ENCODE peak calls at places on chromosomes 6 and 20, in ten cellular contexts. I is left lobe of liver; L is activated naive CD8-positive, alpha-beta T cell treated with anti-CD3 and anti-CD28 coated beads, Interleukin-2, amount 10 ng/mL, durations not matched to agents 7 days and 5 days; F is IMR-90; V is heart right ventricle; S is left ventricle myocardium superior; W is upper lobe of right lung; B is activated CD8-positive, alpha-beta memory T cell treated with anti-CD3 and anti-CD28 coated beads, Interleukin-2, amount 10 ng/mL, durations not matched to agents 7 days and 5 days; Y is lower lobe of right lung; R is Right ventricle myocardium superior. P is an unnamed sample.

GRCh38 chr20:47574616-47575401 is 73.1 kb downstream of the NCOA3 start:
- ATAC-seq in I (no peak), L (no peak), F (peak), V (no peak), S (peak), W (no peak), B (no peak), Y (no peak), R (peak), P (no peak)

GRCh38 chr6:14922306-14922705 is 323.6 kb upstream of the JARID2 start:
- ATAC-seq in I (no peak), L (no peak), F (no peak), V (peak), S (peak), W (peak), B (no peak), Y (peak), R (peak), P (peak)

GRCh38 chr20:53692465-53693067 is 98.9 kb upstream of the ZNF217 start:
- ATAC-seq in I (peak), L (peak), F (peak), V (peak), S (peak), W (peak), B (peak), Y (peak), R (peak), P (peak)

GRCh38 chr20:54122189-54122588 is 51.6 kb downstream of the CYP24A1 start:
- ATAC-seq in I (no peak), L (no peak), F (peak), V (no peak), S (no peak), W (no peak), B (no peak), Y (no peak), R (no peak), P (no peak)

GRCh38 chr20:45173531-45173930 is 1.2 kb upstream of the PI3 start:
- ATAC-seq in I (no peak), L (no peak), F (no peak), V (no peak), S (no peak), W (no peak), B (no peak), Y (no peak), R (no peak), P (peak)

GRCh38 chr6:144411506-144412165 is 126.5 kb downstream of the UTRN start:
- ATAC-seq in I (no peak), L (peak), F (peak), V (no peak), S (no peak), W (no peak), B (peak), Y (no peak), R (no peak), P (no peak)

GRCh38 chr6:142444800-142445405 is 143.1 kb downstream of the ADGRG6 start:
- ATAC-seq in I (no peak), L (no peak), F (no peak), V (no peak), S (no peak), W (no peak), B (no peak), Y (no peak), R (no peak), P (no peak)

GRCh38 chr6:131685266-131685780 is 15.9 kb downstream of the OR2A4 start:
- ATAC-seq in I (no peak), L (no peak), F (no peak), V (no peak), S (no peak), W (no peak), B (peak), Y (no peak), R (no peak), P (no peak)

GRCh38 chr6:13428528-13429405 is 58.6 kb downstream of the GFOD1 start:
- ATAC-seq in I (no peak), L (no peak), F (no peak), V (no peak), S (no peak), W (no peak), B (peak), Y (no peak), R (no peak), P (no peak)

GRCh38 chr6:42423244-42423643 is 28.5 kb downstream of the TRERF1 start:
- ATAC-seq in I (no peak), L (peak), F (no peak), V (no peak), S (no peak), W (no peak), B (peak), Y (no peak), R (no peak), P (no peak)

GRCh38 chr6:75802366-75802765 is 53.3 kb downstream of the MYO6 start:
- ATAC-seq in I (no peak), L (no peak), F (no peak), V (no peak), S (no peak), W (peak), B (no peak), Y (no peak), R (no peak), P (no peak)

GRCh38 chr6:28488916-28489365 is 26.7 kb downstream of the GPX6 start:
- ATAC-seq in I (no peak), L (no peak), F (peak), V (no peak), S (no peak), W (no peak), B (no peak), Y (no peak), R (no peak), P (no peak)

GRCh38 chr20:43188234-43188653 is 1.5 kb downstream of the PTPRT start:
- ATAC-seq in I (no peak), L (no peak), F (no peak), V (no peak), S (no peak), W (no peak), B (no peak), Y (no peak), R (no peak), P (no peak)

GRCh38 chr6:160882741-160883340 is 108.7 kb upstream of the MAP3K4 start:
- ATAC-seq in I (no peak), L (no peak), F (no peak), V (no peak), S (peak), W (no peak), B (no peak), Y (no peak), R (peak), P (peak)

GRCh38 chr20:40688129-40689099 is 622 bp downstream of the MAFB start:
- ATAC-seq in I (peak), L (no peak), F (peak), V (peak), S (peak), W (peak), B (no peak), Y (peak), R (peak), P (peak)

GRCh38 chr6:431504-431903 is 40.0 kb downstream of the IRF4 start:
- ATAC-seq in I (no peak), L (no peak), F (no peak), V (no peak), S (no peak), W (no peak), B (peak), Y (no peak), R (no peak), P (no peak)

GRCh38 chr6:37303891-37304503 is 46.1 kb upstream of the TMEM217 start:
- ATAC-seq in I (peak), L (peak), F (peak), V (no peak), S (peak), W (peak), B (peak), Y (no peak), R (no peak), P (peak)

GRCh38 chr6:48671506-48671905 is 560.5 kb upstream of the PTCHD4 start:
- ATAC-seq in I (no peak), L (no peak), F (no peak), V (no peak), S (no peak), W (no peak), B (no peak), Y (no peak), R (no peak), P (peak)

GRCh38 chr6:107867302-107867615 is 43.1 kb upstream of the SCML4 start:
- ATAC-seq in I (peak), L (no peak), F (no peak), V (no peak), S (no peak), W (peak), B (peak), Y (peak), R (no peak), P (no peak)

GRCh38 chr6:25608562-25609174 is 43.3 kb upstream of the SCGN start:
- ATAC-seq in I (no peak), L (no peak), F (no peak), V (no peak), S (no peak), W (no peak), B (no peak), Y (no peak), R (no peak), P (no peak)

GRCh38 chr6:34207695-34208443 is 28.8 kb upstream of the HMGA1 start:
- ATAC-seq in I (no peak), L (peak), F (no peak), V (no peak), S (no peak), W (no peak), B (peak), Y (peak), R (no peak), P (no peak)

GRCh38 chr6:14129572-14129971 is 12.0 kb downstream of the CD83 start:
- ATAC-seq in I (peak), L (peak), F (peak), V (peak), S (peak), W (peak), B (peak), Y (peak), R (peak), P (peak)

GRCh38 chr6:138959521-138959920 is 28.5 kb downstream of the REPS1 start:
- ATAC-seq in I (no peak), L (no peak), F (no peak), V (no peak), S (no peak), W (no peak), B (no peak), Y (no peak), R (no peak), P (peak)

GRCh38 chr20:63343460-63344150 is 17.5 kb downstream of the CHRNA4 start:
- ATAC-seq in I (no peak), L (no peak), F (no peak), V (no peak), S (no peak), W (no peak), B (no peak), Y (no peak), R (no peak), P (no peak)

GRCh38 chr6:32415521-32416019 is 8.6 kb upstream of the BTNL2 start:
- ATAC-seq in I (peak), L (peak), F (peak), V (peak), S (peak), W (peak), B (peak), Y (peak), R (peak), P (peak)

GRCh38 chr6:137045221-137045789 is 540 bp upstream of the IL20RA start:
- ATAC-seq in I (no peak), L (no peak), F (no peak), V (no peak), S (no peak), W (no peak), B (no peak), Y (no peak), R (no peak), P (peak)